ENCODE peak calls at places on chromosomes 13 and 19, in four cellular contexts. F is GM12891, C is prostate gland, N is GM12878. T is an unnamed sample.

GRCh38 chr19:10106100-10106936 is at the start of gene PPAN:
- DNase-seq in F (peak; percentile 97), N (peak; percentile 93), C (peak; percentile 98), T (peak; percentile 84)

GRCh38 chr19:1773173-1773572 is 19.9 kb downstream of the ONECUT3 start:
- DNase-seq in N (no peak), F (no peak), C (peak; percentile 7), T (no peak)

GRCh38 chr13:30818323-30818960 is 83.1 kb downstream of the ALOX5AP start:
- DNase-seq in C (no peak), F (no peak), N (no peak), T (no peak)

GRCh38 chr19:3642987-3643386 is 16.4 kb upstream of the CACTIN start:
- DNase-seq in C (no peak), F (no peak), N (no peak), T (no peak)

GRCh38 chr19:18536475-18536874 is 6.9 kb downstream of the FKBP8 start:
- DNase-seq in N (no peak), C (no peak), F (no peak), T (no peak)

GRCh38 chr19:7961930-7962626 is 18.6 kb upstream of the TIMM44 start:
- DNase-seq in N (no peak), F (no peak), C (no peak), T (no peak)

GRCh38 chr19:2095338-2095938 is 688 bp downstream of the MOB3A start:
- DNase-seq in F (no peak), C (no peak), N (no peak), T (no peak)

GRCh38 chr19:41276231-41276630 is 12.1 kb downstream of the HNRNPUL1 start:
- DNase-seq in C (no peak), N (no peak), F (no peak), T (no peak)

GRCh38 chr19:50187937-50188336 is 15.5 kb upstream of the MYH14 start:
- DNase-seq in F (no peak), N (no peak), C (no peak), T (no peak)
- TF ChIP-seq POLR2AphosphoS5 in F (no peak), N (no peak), C (no peak), T (no peak)

GRCh38 chr19:46296722-46297431 is at the start of gene HIF3A:
- DNase-seq in N (no peak), C (peak; percentile 54), F (no peak), T (peak; percentile 35)
- TF ChIP-seq POLR2AphosphoS5 in N (no peak), C (peak; percentile 24), F (no peak), T (no peak)

GRCh38 chr19:45924891-45925447 is 10.4 kb upstream of the NANOS2 start:
- DNase-seq in N (no peak), C (no peak), F (no peak), T (no peak)
- TF ChIP-seq POLR2AphosphoS5 in N (no peak), C (no peak), F (no peak), T (no peak)

DNA sequence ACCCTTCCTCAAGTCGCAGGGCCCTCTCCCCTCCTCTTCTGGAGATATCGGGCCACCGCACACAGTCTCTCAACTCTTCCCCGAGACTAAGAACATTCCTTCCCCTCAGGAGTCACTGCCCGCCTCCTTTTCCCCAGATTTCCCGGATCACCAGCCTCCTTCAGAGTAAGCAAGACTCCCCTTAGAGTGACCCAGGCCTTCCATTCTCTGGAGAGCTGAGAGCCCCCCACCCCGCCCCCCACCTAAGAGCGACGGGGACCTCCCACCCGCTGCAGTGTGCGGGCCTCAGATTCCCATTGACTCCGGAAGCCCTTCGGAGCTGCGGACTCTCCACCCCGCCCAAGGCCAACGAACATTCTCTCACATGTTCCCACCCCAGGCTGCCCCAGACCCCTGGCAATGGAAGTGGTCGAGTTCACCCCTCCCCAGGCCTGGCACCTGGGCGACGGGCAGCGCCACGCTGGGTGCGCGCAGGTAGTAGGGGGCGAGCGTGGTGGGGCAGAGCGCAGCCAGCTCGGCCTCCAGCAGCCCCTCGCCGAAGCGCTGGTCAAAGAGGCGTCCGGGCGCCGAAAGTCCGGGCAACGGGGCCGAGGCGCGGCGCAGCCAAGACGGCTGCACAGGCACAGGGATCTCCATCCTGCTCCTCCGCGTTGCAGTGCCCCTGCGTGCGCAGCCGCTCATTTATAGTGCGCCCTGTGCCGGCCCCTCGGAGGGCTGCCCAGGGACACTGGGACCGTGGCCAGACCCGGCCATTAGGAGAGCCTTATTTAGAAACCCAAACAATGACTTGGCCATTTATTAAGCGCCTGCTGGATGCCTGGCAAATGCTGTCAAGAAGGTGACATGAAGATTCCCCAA is at the start of gene HSPB6:
- DNase-seq in C (no peak), N (no peak), F (no peak), T (no peak)
- TF ChIP-seq POLR2AphosphoS5 in C (no peak), N (no peak), F (no peak), T (no peak)

DNA sequence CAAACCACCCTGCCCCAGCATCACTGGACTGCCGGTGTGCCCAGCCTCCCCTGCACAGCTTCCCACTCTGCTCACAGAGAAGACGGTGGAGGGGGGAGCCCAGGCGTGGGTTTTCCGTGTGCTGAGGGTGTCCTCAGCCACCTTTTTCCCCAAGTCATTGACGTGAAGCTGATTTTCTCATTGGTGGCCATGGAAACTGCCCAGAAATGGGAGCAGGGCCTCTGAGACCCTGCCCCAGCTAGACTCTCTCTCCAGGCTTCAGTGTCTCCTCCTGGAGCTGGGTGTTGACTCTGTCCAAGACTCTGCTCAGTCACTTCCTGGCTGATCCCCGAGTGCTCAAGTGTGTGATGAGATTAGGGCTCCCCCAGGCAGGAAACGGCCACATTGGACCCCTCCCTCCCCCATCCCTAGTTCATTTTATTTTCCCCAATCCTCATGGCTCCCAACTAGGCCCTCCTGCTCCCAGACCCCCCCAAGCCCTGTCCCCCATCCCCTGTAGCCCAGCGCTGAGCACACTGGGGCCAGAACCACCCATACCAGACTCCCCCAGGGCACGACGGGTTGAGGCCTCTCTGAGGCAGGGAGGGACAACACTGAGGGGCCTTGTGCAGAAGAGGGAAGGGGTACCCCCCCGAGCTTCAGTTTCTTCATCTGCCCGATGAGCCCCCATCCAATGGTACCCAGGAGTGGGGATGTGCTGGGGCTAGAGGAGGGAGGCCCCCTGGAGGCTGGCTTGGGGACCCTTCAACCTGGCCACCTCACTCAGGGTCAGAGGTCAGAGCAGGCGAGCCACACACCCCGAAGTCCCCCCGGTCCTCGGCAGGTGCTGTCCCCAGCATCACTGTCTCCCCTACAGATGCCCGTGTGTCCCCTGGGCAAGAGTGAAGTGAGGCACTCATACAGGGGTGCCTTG is 1.2 kb upstream of the F2RL3 start:
- DNase-seq in C (no peak), N (no peak), F (no peak), T (no peak)
- TF ChIP-seq POLR2AphosphoS5 in C (no peak), N (no peak), F (no peak), T (no peak)

GRCh38 chr19:17259934-17260333 is 4.6 kb downstream of the USHBP1 start:
- DNase-seq in F (no peak), C (no peak), N (no peak), T (no peak)

GRCh38 chr19:17263712-17264640 is 569 bp downstream of the USHBP1 start:
- DNase-seq in N (no peak), C (no peak), F (no peak), T (no peak)

GRCh38 chr19:17259118-17259780 is 5.3 kb downstream of the USHBP1 start:
- DNase-seq in N (no peak), C (no peak), F (no peak), T (no peak)

GRCh38 chr19:17262557-17262956 is 2.0 kb downstream of the USHBP1 start:
- DNase-seq in C (no peak), F (no peak), N (no peak), T (no peak)

DNA sequence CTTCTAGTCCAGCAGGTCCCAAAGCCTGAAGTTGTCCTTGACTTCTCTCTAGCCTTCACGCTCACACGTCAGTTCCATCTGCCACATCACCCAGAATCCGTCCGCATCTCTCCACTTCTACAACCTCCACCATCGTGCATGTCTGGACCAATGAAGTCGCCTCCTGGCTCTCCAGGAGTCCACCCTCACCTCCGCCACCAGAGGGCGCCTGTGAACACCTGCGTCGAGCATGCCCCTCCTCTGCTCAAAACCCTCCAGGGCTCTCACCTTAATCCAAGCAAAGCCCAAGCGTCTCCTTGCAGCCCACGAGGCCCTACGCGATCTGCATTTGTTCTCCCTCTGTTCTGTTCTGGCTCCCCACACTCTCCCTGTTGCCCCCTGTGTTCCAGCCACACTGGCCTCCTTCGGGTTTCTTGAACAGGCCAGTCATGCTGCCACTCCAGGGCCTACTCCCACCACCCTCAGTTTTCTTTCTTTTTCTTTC is 3.7 kb downstream of the USHBP1 start:
- DNase-seq in N (no peak), F (peak; percentile 95), C (peak; percentile 67), T (peak; percentile 37)
- TF ChIP-seq POLR2AphosphoS5 in N (no peak), F (no peak), C (peak; percentile 61), T (no peak)

GRCh38 chr19:35513975-35514809 is 743 bp upstream of the DMKN start:
- DNase-seq in F (no peak), N (no peak), C (no peak), T (no peak)

GRCh38 chr19:35512831-35513230 is 618 bp downstream of the DMKN start:
- DNase-seq in C (no peak), F (no peak), N (no peak), T (no peak)

GRCh38 chr19:35511337-35511736 is 2.1 kb downstream of the DMKN start:
- DNase-seq in C (no peak), N (no peak), F (no peak), T (no peak)

GRCh38 chr19:35510626-35510964 is 2.9 kb downstream of the DMKN start:
- DNase-seq in C (no peak), N (no peak), F (no peak), T (no peak)

GRCh38 chr19:35513231-35513974 is at the start of gene DMKN:
- DNase-seq in C (no peak), F (no peak), N (no peak), T (no peak)
- TF ChIP-seq POLR2AphosphoS5 in C (no peak), F (no peak), N (no peak), T (no peak)

DNA sequence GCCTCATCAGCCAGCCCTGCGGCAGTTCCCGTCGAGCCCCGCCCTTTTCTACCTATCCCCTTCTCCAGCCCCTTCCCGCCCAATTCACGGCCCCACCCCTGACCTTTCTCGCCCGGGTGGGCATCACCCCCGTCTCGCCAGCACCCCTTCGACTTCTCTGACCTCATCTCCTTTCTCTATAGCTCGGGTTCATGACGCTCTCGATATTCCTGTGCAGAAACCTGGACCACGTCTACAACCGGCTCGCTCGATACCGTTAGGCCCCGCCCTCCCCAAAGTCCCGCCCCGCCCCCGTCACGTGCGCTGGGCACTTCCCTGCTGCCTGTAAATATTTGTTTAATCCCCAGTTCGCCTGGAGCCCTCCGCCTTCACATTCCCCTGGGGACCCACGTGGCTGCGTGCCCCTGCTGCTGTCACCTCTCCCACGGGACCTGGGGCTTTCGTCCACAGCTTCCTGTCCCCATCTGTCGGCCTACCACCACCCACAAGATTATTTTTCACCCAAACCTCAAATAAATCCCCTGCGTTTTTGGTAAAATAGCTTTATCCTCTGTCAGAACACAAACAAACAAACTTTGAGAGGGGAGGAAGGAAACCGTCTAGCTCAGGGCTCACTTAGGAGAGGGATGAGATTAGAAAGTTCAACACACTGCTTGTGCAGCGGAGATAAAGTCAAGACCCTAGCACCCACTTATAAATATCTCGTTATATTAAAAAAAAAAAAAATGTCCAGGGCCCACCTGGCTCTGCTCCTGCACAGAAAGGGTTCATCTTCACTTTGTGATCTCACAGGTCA is 5.1 kb downstream of the CD37 start:
- DNase-seq in C (peak; percentile 68), F (peak; percentile 83), N (peak; percentile 93), T (peak; percentile 44)
- TF ChIP-seq POLR2AphosphoS5 in C (peak; percentile 68), F (no peak), N (peak; percentile 46), T (peak; percentile 68)